ENCODE peak calls at places on chromosomes 3 and 15, in eight cellular contexts. R is anterior cingulate cortex; Q is sigmoid colon; V is dermis microvascular lymphatic vessel endothelial cell; G is GM19239; J is GM03348; S is left cardiac atrium; Z is stimulated activated CD8-positive, alpha-beta memory T cell treated with anti-CD3 and anti-CD28 coated beads, Interleukin-2, amount 100 ng/mL, for 48 hours. X is an unnamed sample.
A peak's percentile ranks its signal among the peaks of the same experiment; 100 is the strongest.

GRCh38 chr3:188486126-188486525 is 332.2 kb downstream of the LPP start:
- DNase-seq in R (no peak), Q (no peak), V (no peak), G (no peak), J (peak; percentile 42), S (no peak), Z (no peak), X (no peak)

GRCh38 chr3:178436773-178437172 is 99.5 kb upstream of the KCNMB2 start:
- DNase-seq in R (no peak), Q (no peak), V (peak; percentile 29), G (peak; percentile 12), J (peak; percentile 76), S (no peak), Z (no peak), X (peak; percentile 7)

GRCh38 chr3:125004196-125004595 is 51.6 kb downstream of the HEG1 start:
- DNase-seq in R (no peak), Q (no peak), V (no peak), G (no peak), J (no peak), S (no peak), Z (no peak), X (no peak)

GRCh38 chr3:114929971-114930732 is 216.9 kb downstream of the ZBTB20 start:
- DNase-seq in R (no peak), Q (no peak), V (no peak), G (no peak), J (no peak), S (no peak), Z (no peak), X (no peak)

GRCh38 chr3:46017720-46018119 is 9.6 kb downstream of the XCR1 start:
- DNase-seq in R (no peak), Q (no peak), V (no peak), G (no peak), J (peak; percentile 32), S (no peak), Z (no peak), X (no peak)

GRCh38 chr3:28316226-28316625 is 32.3 kb upstream of the ZCWPW2 start:
- DNase-seq in R (no peak), Q (no peak), V (no peak), G (no peak), J (no peak), S (no peak), Z (no peak), X (no peak)

GRCh38 chr3:112136959-112137693 is 4.1 kb upstream of the GCSAM start:
- DNase-seq in R (peak; percentile 50), Q (no peak), V (peak; percentile 55), G (no peak), J (peak; percentile 31), S (no peak), Z (no peak), X (no peak)

GRCh38 chr15:67820147-67820991 is 4.9 kb upstream of the SKOR1 start:
- DNase-seq in R (no peak), Q (no peak), V (no peak), G (no peak), J (no peak), S (peak; percentile 13), Z (no peak), X (no peak)

GRCh38 chr15:62569460-62570404 is 404.6 kb upstream of the C2CD4B start:
- DNase-seq in R (no peak), Q (no peak), V (no peak), G (no peak), J (peak; percentile 84), S (peak; percentile 85), Z (no peak), X (no peak)

GRCh38 chr15:23734856-23735255 is 47.8 kb upstream of the NDN start:
- DNase-seq in R (no peak), Q (no peak), V (no peak), G (no peak), J (no peak), S (no peak), Z (no peak), X (no peak)

GRCh38 chr15:101675796-101676582 is 23.8 kb upstream of the TM2D3 start:
- DNase-seq in R (no peak), Q (no peak), V (peak; percentile 68), G (no peak), J (peak; percentile 78), S (no peak), Z (no peak), X (peak; percentile 29)

GRCh38 chr15:60120100-60120499 is 116.0 kb downstream of the FOXB1 start:
- DNase-seq in R (no peak), Q (no peak), V (no peak), G (no peak), J (no peak), S (no peak), Z (no peak), X (no peak)

GRCh38 chr3:152922554-152922953 is 87.6 kb downstream of the P2RY1 start:
- DNase-seq in R (no peak), Q (no peak), V (no peak), G (no peak), J (no peak), S (no peak), Z (no peak), X (no peak)

GRCh38 chr3:17140670-17141505 is 256.1 kb downstream of the PLCL2 start:
- DNase-seq in R (no peak), Q (no peak), V (no peak), G (no peak), J (peak; percentile 62), S (peak; percentile 65), Z (no peak), X (no peak)

GRCh38 chr3:15795563-15796308 is 2.0 kb downstream of the ANKRD28 start:
- DNase-seq in R (no peak), Q (no peak), V (peak; percentile 49), G (no peak), J (peak; percentile 26), S (no peak), Z (no peak), X (no peak)